ENCODE peak calls at places on chromosomes 1 and 21, in four cellular contexts. D is EH, N is HT-29, Y is hepatic stellate cell. B is an unnamed sample.

GRCh38 chr1:145995964-145996432 is 381 bp downstream of the TXNIP start:
- DNase-seq in D (no peak), N (peak; percentile 46), Y (no peak), B (no peak)

GRCh38 chr1:222911866-222912265 is 97.0 kb downstream of the DISP1 start:
- DNase-seq in D (peak; percentile 56), N (no peak), Y (no peak), B (no peak)

GRCh38 chr1:89607888-89608626 is 24.9 kb upstream of the LRRC8C start:
- DNase-seq in N (no peak), Y (no peak), D (no peak), B (no peak)

GRCh38 chr1:245791410-245792312 is 636.9 kb downstream of the KIF26B start:
- DNase-seq in D (peak; percentile 43), Y (peak; percentile 21), N (no peak), B (no peak)

GRCh38 chr1:119453021-119453420 is 38.1 kb downstream of the HSD3B2 start:
- DNase-seq in Y (no peak), N (peak; percentile 12), D (peak; percentile 47), B (no peak)

GRCh38 chr1:231162970-231163830 is 1.3 kb downstream of the TRIM67 start:
- DNase-seq in N (no peak), Y (no peak), D (no peak), B (no peak)

GRCh38 chr1:229464672-229465071 is 30.8 kb upstream of the ACTA1 start:
- DNase-seq in D (no peak), N (no peak), Y (no peak), B (no peak)

GRCh38 chr1:48674641-48675040 is 102.0 kb downstream of the BEND5 start:
- DNase-seq in D (peak; percentile 39), N (no peak), Y (peak; percentile 8), B (no peak)

GRCh38 chr21:32334980-32335471 is 36.4 kb downstream of the MRAP start:
- DNase-seq in D (peak; percentile 50), N (no peak), Y (no peak), B (no peak)

GRCh38 chr1:154752273-154753030 is 117.6 kb downstream of the KCNN3 start:
- DNase-seq in Y (no peak), N (no peak), D (no peak), B (no peak)

GRCh38 chr1:222909586-222909985 is 94.7 kb downstream of the DISP1 start:
- DNase-seq in D (peak; percentile 88), Y (peak; percentile 37), N (no peak), B (no peak)

GRCh38 chr1:92482404-92482664 is 4.4 kb downstream of the GFI1 start:
- DNase-seq in N (no peak), D (no peak), Y (no peak), B (no peak)

GRCh38 chr1:152961201-152961891 is 9.1 kb upstream of the SPRR4 start:
- DNase-seq in Y (no peak), N (no peak), D (no peak), B (no peak)

GRCh38 chr1:47536646-47537118 is 98.8 kb downstream of the FOXD2 start:
- DNase-seq in Y (no peak), D (no peak), N (no peak), B (no peak)

GRCh38 chr1:156836041-156836654 is 19.5 kb upstream of the SH2D2A start:
- DNase-seq in N (no peak), Y (no peak), D (no peak), B (no peak)

GRCh38 chr1:15578921-15579682 is 5.7 kb downstream of the AGMAT start:
- DNase-seq in Y (no peak), N (no peak), D (no peak), B (no peak)

GRCh38 chr21:44931137-44931500 is 8.7 kb upstream of the SLX9 start:
- DNase-seq in Y (peak; percentile 76), D (peak; percentile 40), N (no peak), B (no peak)

GRCh38 chr1:191929383-191929782 is 228.9 kb upstream of the RGS18 start:
- DNase-seq in D (no peak), Y (no peak), N (no peak), B (no peak)

GRCh38 chr1:168920456-168921094 is 185.9 kb upstream of the ATP1B1 start:
- DNase-seq in N (peak; percentile 80), Y (no peak), D (no peak), B (peak; percentile 85)

GRCh38 chr1:54681396-54681795 is 34.3 kb upstream of the TTC4 start:
- DNase-seq in Y (no peak), N (peak; percentile 32), D (peak; percentile 11), B (no peak)

GRCh38 chr1:19577001-19577400 is 67.1 kb upstream of the NBL1 start:
- DNase-seq in D (no peak), N (no peak), Y (no peak), B (no peak)

GRCh38 chr1:147612366-147612765 is 58.0 kb downstream of the ACP6 start:
- DNase-seq in D (no peak), N (peak; percentile 78), Y (no peak), B (peak; percentile 96)

GRCh38 chr1:54774820-54775498 is 10.6 kb upstream of the PARS2 start:
- DNase-seq in N (peak; percentile 36), D (peak; percentile 49), Y (peak; percentile 47), B (no peak)

GRCh38 chr1:32925360-32926142 is 24.4 kb upstream of the TMEM54 start:
- DNase-seq in N (no peak), Y (no peak), D (peak; percentile 47), B (no peak)

GRCh38 chr1:89360716-89361115 is 3.1 kb upstream of the GBP6 start:
- DNase-seq in D (no peak), Y (no peak), N (no peak), B (no peak)

GRCh38 chr1:41662656-41663437 is 178.4 kb upstream of the EDN2 start:
- DNase-seq in N (peak; percentile 48), Y (peak; percentile 87), D (peak; percentile 92), B (no peak)

GRCh38 chr1:221430133-221430960 is 311.5 kb downstream of the DUSP10 start:
- DNase-seq in N (no peak), Y (no peak), D (no peak), B (no peak)